ENCODE peak calls at places on chromosomes 4 and X, in seven cellular contexts. One of them, this sample, is unnamed.

GRCh38 chr4:39526810-39527295 is 386 bp downstream of the UGDH start:
- DNase-seq in fibroblast of mammary gland: no peak
- DNase-seq in sigmoid colon: no peak
- DNase-seq in spleen: no peak
- DNase-seq in stomach: no peak
- DNase-seq in foreskin fibroblast: no peak
- DNase-seq in breast epithelium: no peak
- DNase-seq in this sample: no peak

GRCh38 chr4:73600917-73601316 is 19.3 kb downstream of the RASSF6 start:
- DNase-seq in fibroblast of mammary gland: peak
- DNase-seq in sigmoid colon: no peak
- DNase-seq in spleen: no peak
- DNase-seq in stomach: no peak
- DNase-seq in foreskin fibroblast: no peak
- DNase-seq in breast epithelium: no peak
- DNase-seq in this sample: no peak

GRCh38 chr4:77209012-77209411 is 52.0 kb downstream of the CCNG2 start:
- DNase-seq in fibroblast of mammary gland: no peak
- DNase-seq in sigmoid colon: no peak
- DNase-seq in spleen: no peak
- DNase-seq in stomach: no peak
- DNase-seq in foreskin fibroblast: no peak
- DNase-seq in breast epithelium: no peak
- DNase-seq in this sample: no peak

GRCh38 chr4:57182132-57182874 is 72.1 kb upstream of the IGFBP7 start:
- DNase-seq in fibroblast of mammary gland: no peak
- DNase-seq in sigmoid colon: no peak
- DNase-seq in spleen: no peak
- DNase-seq in stomach: no peak
- DNase-seq in foreskin fibroblast: no peak
- DNase-seq in breast epithelium: no peak
- DNase-seq in this sample: no peak

GRCh38 chr4:173935622-173936405 is 347.7 kb downstream of the FBXO8 start:
- DNase-seq in fibroblast of mammary gland: peak
- DNase-seq in sigmoid colon: no peak
- DNase-seq in spleen: no peak
- DNase-seq in stomach: no peak
- DNase-seq in foreskin fibroblast: peak
- DNase-seq in breast epithelium: no peak
- DNase-seq in this sample: no peak

GRCh38 chr4:16140520-16141249 is 56.9 kb upstream of the PROM1 start:
- DNase-seq in fibroblast of mammary gland: peak
- DNase-seq in sigmoid colon: no peak
- DNase-seq in spleen: no peak
- DNase-seq in stomach: peak
- DNase-seq in foreskin fibroblast: peak
- DNase-seq in breast epithelium: peak
- DNase-seq in this sample: no peak

GRCh38 chr4:134787315-134787714 is 585.7 kb upstream of the PABPC4L start:
- DNase-seq in fibroblast of mammary gland: no peak
- DNase-seq in sigmoid colon: no peak
- DNase-seq in spleen: no peak
- DNase-seq in stomach: no peak
- DNase-seq in foreskin fibroblast: peak
- DNase-seq in breast epithelium: no peak
- DNase-seq in this sample: no peak

GRCh38 chr4:169100656-169101055 is 90.6 kb upstream of the CBR4 start:
- DNase-seq in fibroblast of mammary gland: no peak
- DNase-seq in sigmoid colon: no peak
- DNase-seq in spleen: no peak
- DNase-seq in stomach: no peak
- DNase-seq in foreskin fibroblast: no peak
- DNase-seq in breast epithelium: no peak
- DNase-seq in this sample: no peak

GRCh38 chrX:110267874-110268273 is 50.0 kb downstream of the AMMECR1 start:
- DNase-seq in fibroblast of mammary gland: no peak
- DNase-seq in sigmoid colon: no peak
- DNase-seq in spleen: no peak
- DNase-seq in stomach: no peak
- DNase-seq in foreskin fibroblast: no peak
- DNase-seq in breast epithelium: no peak
- DNase-seq in this sample: no peak

GRCh38 chrX:146881521-146881920 is 67.0 kb upstream of the CXorf51A start:
- DNase-seq in fibroblast of mammary gland: no peak
- DNase-seq in sigmoid colon: no peak
- DNase-seq in spleen: no peak
- DNase-seq in stomach: no peak
- DNase-seq in foreskin fibroblast: no peak
- DNase-seq in breast epithelium: no peak
- DNase-seq in this sample: no peak

GRCh38 chr4:15378493-15378892 is 49.3 kb upstream of the C1QTNF7 start:
- DNase-seq in fibroblast of mammary gland: no peak
- DNase-seq in sigmoid colon: no peak
- DNase-seq in spleen: no peak
- DNase-seq in stomach: no peak
- DNase-seq in foreskin fibroblast: no peak
- DNase-seq in breast epithelium: no peak
- DNase-seq in this sample: no peak

GRCh38 chr4:147855670-147856069 is 123.8 kb downstream of the ARHGAP10 start:
- DNase-seq in fibroblast of mammary gland: no peak
- DNase-seq in sigmoid colon: no peak
- DNase-seq in spleen: no peak
- DNase-seq in stomach: no peak
- DNase-seq in foreskin fibroblast: no peak
- DNase-seq in breast epithelium: no peak
- DNase-seq in this sample: no peak

GRCh38 chrX:110806145-110806544 is 10.5 kb upstream of the CHRDL1 start:
- DNase-seq in fibroblast of mammary gland: peak
- DNase-seq in sigmoid colon: no peak
- DNase-seq in spleen: no peak
- DNase-seq in stomach: no peak
- DNase-seq in foreskin fibroblast: peak
- DNase-seq in breast epithelium: no peak
- DNase-seq in this sample: no peak

GRCh38 chrX:36867143-36867542 is 141.0 kb upstream of the FAM47C start:
- DNase-seq in fibroblast of mammary gland: peak
- DNase-seq in sigmoid colon: no peak
- DNase-seq in spleen: no peak
- DNase-seq in stomach: no peak
- DNase-seq in foreskin fibroblast: peak
- DNase-seq in breast epithelium: no peak
- DNase-seq in this sample: no peak

GRCh38 chrX:21738145-21738949 is 19.6 kb downstream of the SMPX start:
- DNase-seq in fibroblast of mammary gland: no peak
- DNase-seq in sigmoid colon: no peak
- DNase-seq in spleen: no peak
- DNase-seq in stomach: no peak
- DNase-seq in foreskin fibroblast: no peak
- DNase-seq in breast epithelium: no peak
- DNase-seq in this sample: no peak

DNA sequence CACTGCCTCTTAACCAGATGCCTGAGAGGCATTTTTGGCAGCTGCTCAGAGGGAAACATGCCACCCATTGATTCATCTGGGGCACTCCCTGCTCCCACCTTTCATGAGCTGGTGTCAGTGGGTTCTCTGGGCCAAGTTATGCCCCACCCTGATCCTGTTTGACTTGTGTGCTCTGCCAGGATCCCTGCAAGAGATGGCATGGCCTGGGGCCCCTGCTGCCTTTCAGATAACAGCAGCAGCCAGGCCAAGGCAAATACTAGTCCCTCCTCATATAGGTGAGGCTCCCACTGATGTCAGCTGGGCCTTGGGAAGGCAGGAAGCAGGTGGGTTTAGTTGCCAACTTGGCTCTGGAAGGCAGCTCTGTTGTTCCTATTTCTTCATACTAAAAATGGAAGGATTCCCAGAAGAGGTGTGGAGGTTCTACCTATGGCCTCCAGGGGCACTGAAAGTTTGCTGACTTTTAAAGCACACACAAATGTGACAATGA is 192.9 kb upstream of the RBPJ start:
- DNase-seq in fibroblast of mammary gland: no peak
- DNase-seq in sigmoid colon: no peak
- DNase-seq in spleen: no peak
- DNase-seq in stomach: peak
- DNase-seq in foreskin fibroblast: peak
- DNase-seq in breast epithelium: no peak
- DNase-seq in this sample: no peak
- TF ChIP-seq CTCF in fibroblast of mammary gland: no peak
- TF ChIP-seq CTCF in sigmoid colon: no peak
- TF ChIP-seq CTCF in spleen: no peak
- TF ChIP-seq CTCF in stomach: no peak
- TF ChIP-seq CTCF in foreskin fibroblast: no peak
- TF ChIP-seq CTCF in breast epithelium: no peak
- TF ChIP-seq CTCF in this sample: peak

GRCh38 chr4:151407466-151408379 is 1.3 kb upstream of the FHIP1A start:
- DNase-seq in fibroblast of mammary gland: no peak
- DNase-seq in sigmoid colon: no peak
- DNase-seq in spleen: peak
- DNase-seq in stomach: peak
- DNase-seq in foreskin fibroblast: no peak
- DNase-seq in breast epithelium: peak
- DNase-seq in this sample: peak
- H3K4me3 ChIP-seq in fibroblast of mammary gland: no peak
- H3K4me3 ChIP-seq in sigmoid colon: peak
- H3K4me3 ChIP-seq in spleen: peak
- H3K4me3 ChIP-seq in stomach: peak
- H3K4me3 ChIP-seq in foreskin fibroblast: peak
- H3K4me3 ChIP-seq in breast epithelium: peak
- H3K4me3 ChIP-seq in this sample: peak

GRCh38 chr4:156111706-156112105 is 158.0 kb upstream of the CTSO start:
- DNase-seq in fibroblast of mammary gland: no peak
- DNase-seq in sigmoid colon: no peak
- DNase-seq in spleen: no peak
- DNase-seq in stomach: no peak
- DNase-seq in foreskin fibroblast: no peak
- DNase-seq in breast epithelium: no peak
- DNase-seq in this sample: no peak

GRCh38 chr4:156113138-156113537 is 159.5 kb upstream of the CTSO start:
- DNase-seq in fibroblast of mammary gland: no peak
- DNase-seq in sigmoid colon: no peak
- DNase-seq in spleen: no peak
- DNase-seq in stomach: no peak
- DNase-seq in foreskin fibroblast: no peak
- DNase-seq in breast epithelium: no peak
- DNase-seq in this sample: no peak

DNA sequence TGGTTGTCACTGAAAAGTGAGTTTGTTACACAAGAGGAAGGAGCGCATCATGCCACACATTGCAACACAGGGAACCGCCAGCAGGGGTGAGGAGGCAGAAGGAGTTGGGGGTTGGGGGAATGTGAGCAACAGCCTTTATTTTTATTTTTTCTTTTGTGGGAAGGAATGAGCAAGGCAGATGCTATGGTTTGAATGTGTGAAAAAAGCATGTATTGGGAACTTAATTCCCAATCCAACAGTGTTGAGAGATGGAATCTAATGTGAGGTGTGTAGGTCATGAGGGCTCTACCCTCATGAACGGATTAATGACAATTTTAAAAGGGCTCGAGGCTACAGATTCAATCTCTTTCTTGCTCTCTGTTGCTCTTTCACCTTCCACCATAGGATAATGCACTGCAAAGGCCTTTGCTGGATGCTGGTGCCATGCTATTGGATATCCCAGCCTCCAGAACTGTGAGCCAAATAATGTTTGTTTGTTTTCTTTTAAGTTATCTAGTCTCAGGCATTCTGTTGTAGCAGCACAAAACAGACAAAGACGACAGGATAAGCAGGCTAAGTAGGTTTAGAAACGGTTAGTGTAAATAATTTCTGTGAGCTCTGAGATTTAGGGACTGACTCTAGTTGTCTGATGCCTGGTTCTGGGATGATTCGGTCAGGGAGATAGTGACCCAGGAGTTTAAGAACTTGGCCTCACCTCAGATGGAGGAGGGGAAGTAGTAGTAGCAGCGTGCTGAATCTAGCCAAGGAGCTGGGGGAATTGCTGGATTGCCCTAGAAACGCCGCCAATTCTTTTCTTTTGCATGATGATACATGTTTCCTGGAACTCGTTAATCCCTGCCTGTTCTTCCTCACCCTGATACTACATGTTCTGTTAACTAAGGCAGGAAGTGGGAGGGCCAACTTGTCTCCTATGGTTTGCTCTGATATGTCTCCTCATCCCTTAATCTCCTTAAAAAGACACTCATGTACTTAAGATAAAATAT is 156.6 kb upstream of the CTSO start:
- DNase-seq in fibroblast of mammary gland: peak
- DNase-seq in sigmoid colon: peak
- DNase-seq in spleen: no peak
- DNase-seq in stomach: no peak
- DNase-seq in foreskin fibroblast: peak
- DNase-seq in breast epithelium: no peak
- DNase-seq in this sample: no peak
- TF ChIP-seq CTCF in fibroblast of mammary gland: peak
- TF ChIP-seq CTCF in sigmoid colon: no peak
- TF ChIP-seq CTCF in spleen: no peak
- TF ChIP-seq CTCF in stomach: no peak
- TF ChIP-seq CTCF in foreskin fibroblast: no peak
- TF ChIP-seq CTCF in breast epithelium: no peak
- TF ChIP-seq CTCF in this sample: peak

GRCh38 chr4:145895056-145895455 is 43.6 kb downstream of the ZNF827 start:
- DNase-seq in fibroblast of mammary gland: no peak
- DNase-seq in sigmoid colon: no peak
- DNase-seq in spleen: no peak
- DNase-seq in stomach: no peak
- DNase-seq in foreskin fibroblast: no peak
- DNase-seq in breast epithelium: no peak
- DNase-seq in this sample: no peak

GRCh38 chr4:145888393-145888792 is 50.2 kb downstream of the ZNF827 start:
- DNase-seq in fibroblast of mammary gland: no peak
- DNase-seq in sigmoid colon: no peak
- DNase-seq in spleen: no peak
- DNase-seq in stomach: no peak
- DNase-seq in foreskin fibroblast: no peak
- DNase-seq in breast epithelium: no peak
- DNase-seq in this sample: no peak

GRCh38 chr4:145887241-145887964 is 51.2 kb downstream of the ZNF827 start:
- DNase-seq in fibroblast of mammary gland: peak
- DNase-seq in sigmoid colon: peak
- DNase-seq in spleen: no peak
- DNase-seq in stomach: no peak
- DNase-seq in foreskin fibroblast: peak
- DNase-seq in breast epithelium: no peak
- DNase-seq in this sample: no peak

GRCh38 chr4:145890689-145891088 is 47.9 kb downstream of the ZNF827 start:
- DNase-seq in fibroblast of mammary gland: no peak
- DNase-seq in sigmoid colon: no peak
- DNase-seq in spleen: no peak
- DNase-seq in stomach: no peak
- DNase-seq in foreskin fibroblast: no peak
- DNase-seq in breast epithelium: no peak
- DNase-seq in this sample: no peak

DNA sequence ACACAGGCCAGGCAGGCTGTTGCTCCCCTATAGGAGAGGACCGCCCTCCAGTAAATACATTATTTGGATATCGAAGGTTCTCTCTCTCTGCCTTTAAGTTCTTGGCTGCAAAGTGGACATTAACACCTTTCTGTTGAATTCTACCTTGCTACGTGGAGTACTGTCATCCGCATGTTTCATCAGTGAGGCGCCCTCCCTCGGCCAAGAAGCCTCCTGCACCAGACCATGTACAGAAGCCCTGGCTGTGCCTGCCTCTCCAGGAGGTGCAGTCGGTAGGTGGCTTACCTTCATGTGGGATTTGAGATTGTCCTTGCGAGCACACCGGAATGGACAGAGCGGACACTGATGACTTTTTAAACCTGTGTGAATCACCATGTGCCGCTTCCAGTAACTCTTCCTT is 46.7 kb downstream of the ZNF827 start:
- DNase-seq in fibroblast of mammary gland: no peak
- DNase-seq in sigmoid colon: no peak
- DNase-seq in spleen: no peak
- DNase-seq in stomach: no peak
- DNase-seq in foreskin fibroblast: no peak
- DNase-seq in breast epithelium: no peak
- DNase-seq in this sample: no peak
- H3K4me3 ChIP-seq in fibroblast of mammary gland: no peak
- H3K4me3 ChIP-seq in sigmoid colon: no peak
- H3K4me3 ChIP-seq in spleen: no peak
- H3K4me3 ChIP-seq in stomach: no peak
- H3K4me3 ChIP-seq in foreskin fibroblast: no peak
- H3K4me3 ChIP-seq in breast epithelium: no peak
- H3K4me3 ChIP-seq in this sample: no peak